ENCODE peak calls at places on chromosomes 11 and 22, in eight cellular contexts. W is stimulated activated CD4-positive, alpha-beta T cell treated with anti-CD3 and anti-CD28 coated beads, Interleukin-2, amount 100 ng/mL, for 48 hours; U is GM23338; O is uterus; X is kidney tubule cell; L is activated CD4-positive, CD25-positive, alpha-beta regulatory T cell treated with anti-CD3 and anti-CD28 coated beads, Interleukin-2, amount 50 U/mL, for 16 hours; D is iris pigment epithelial cell; Z is heart left ventricle. C is an unnamed sample.

GRCh38 chr11:88402192-88402715 is 64.7 kb upstream of the CTSC start:
- DNase-seq in U (no peak), W (no peak), X (peak; percentile 83), O (no peak), D (peak; percentile 94), L (no peak), Z (no peak), C (no peak)

GRCh38 chr11:48129697-48130395 is 86.8 kb upstream of the OR4B1 start:
- DNase-seq in X (peak; percentile 57), O (no peak), U (no peak), W (no peak), Z (no peak), D (peak; percentile 52), L (no peak), C (no peak)

GRCh38 chr11:639324-639977 is 2.4 kb downstream of the DRD4 start:
- DNase-seq in X (no peak), O (no peak), L (no peak), Z (no peak), W (no peak), U (no peak), D (no peak), C (no peak)

GRCh38 chr11:121958978-121959340 is 157.1 kb downstream of the BLID start:
- DNase-seq in D (no peak), X (no peak), W (no peak), O (no peak), L (no peak), U (no peak), Z (no peak), C (no peak)

GRCh38 chr22:17924735-17925727 is 99.3 kb downstream of the MICAL3 start:
- DNase-seq in Z (no peak), L (no peak), O (no peak), W (no peak), D (peak; percentile 27), X (peak; percentile 84), U (no peak), C (no peak)

GRCh38 chr11:8267280-8267679 is 3.6 kb upstream of the LMO1 start:
- DNase-seq in W (no peak), O (no peak), X (no peak), L (no peak), U (no peak), D (no peak), Z (no peak), C (no peak)

GRCh38 chr11:108561535-108561991 is 32.0 kb downstream of the EXPH5 start:
- DNase-seq in L (no peak), Z (no peak), X (peak; percentile 82), W (no peak), U (no peak), D (peak; percentile 64), O (no peak), C (no peak)

GRCh38 chr11:69039501-69039900 is 9.2 kb upstream of the TPCN2 start:
- DNase-seq in L (no peak), Z (no peak), O (no peak), D (no peak), U (no peak), X (no peak), W (no peak), C (no peak)

GRCh38 chr11:12546660-12547059 is 127.6 kb upstream of the TEAD1 start:
- DNase-seq in L (no peak), X (no peak), D (no peak), Z (no peak), O (no peak), W (no peak), U (no peak), C (no peak)

GRCh38 chr22:43829448-43829821 is 17.3 kb upstream of the EFCAB6 start:
- DNase-seq in X (no peak), Z (peak; percentile 48), W (no peak), O (no peak), D (no peak), L (no peak), U (no peak), C (no peak)

GRCh38 chr22:23272371-23272770 is 92.1 kb downstream of the BCR start:
- DNase-seq in L (no peak), X (no peak), D (no peak), W (no peak), O (no peak), Z (no peak), U (no peak), C (no peak)

GRCh38 chr11:14836106-14836492 is 55.9 kb downstream of the CYP2R1 start:
- DNase-seq in W (no peak), X (no peak), L (no peak), Z (no peak), U (no peak), O (no peak), D (no peak), C (no peak)

GRCh38 chr11:113722221-113722620 is 16.1 kb upstream of the TMPRSS5 start:
- DNase-seq in D (no peak), O (no peak), X (no peak), L (no peak), W (no peak), U (no peak), Z (no peak), C (no peak)

GRCh38 chr11:101523193-101523592 is 60.6 kb downstream of the TRPC6 start:
- DNase-seq in L (no peak), Z (no peak), X (no peak), D (no peak), W (no peak), O (no peak), U (no peak), C (no peak)

GRCh38 chr11:88701816-88702215 is 364.0 kb downstream of the GRM5 start:
- DNase-seq in U (no peak), X (no peak), L (no peak), D (no peak), Z (no peak), O (no peak), W (no peak), C (no peak)

GRCh38 chr11:34564807-34565241 is 51.2 kb upstream of the ELF5 start:
- DNase-seq in U (peak; percentile 24), Z (no peak), O (no peak), X (peak; percentile 5), L (no peak), W (no peak), D (no peak), C (no peak)

GRCh38 chr22:25950101-25950500 is 208.1 kb downstream of the MYO18B start:
- DNase-seq in O (no peak), U (no peak), L (no peak), D (no peak), W (no peak), X (no peak), Z (no peak), C (no peak)

GRCh38 chr11:124424384-124424921 is at the start of gene OR8B4:
- DNase-seq in O (no peak), W (no peak), Z (no peak), X (no peak), U (no peak), D (no peak), L (no peak), C (no peak)

GRCh38 chr11:125745979-125746378 is at the start of gene PATE1:
- DNase-seq in X (no peak), W (no peak), U (no peak), L (no peak), O (no peak), D (no peak), Z (no peak), C (no peak)

GRCh38 chr11:33699515-33700424 is 856 bp downstream of the C11orf91 start:
- DNase-seq in U (no peak), O (no peak), Z (peak; percentile 54), D (no peak), W (no peak), L (no peak), X (no peak), C (no peak)

GRCh38 chr22:27397948-27398330 is 403.6 kb downstream of the MN1 start:
- DNase-seq in W (no peak), D (no peak), Z (peak; percentile 59), U (no peak), L (no peak), X (no peak), O (peak; percentile 72), C (no peak)

GRCh38 chr11:65305501-65306268 is 9.0 kb upstream of the CDC42EP2 start:
- DNase-seq in D (peak; percentile 87), O (no peak), X (peak; percentile 33), U (no peak), L (no peak), W (no peak), Z (no peak), C (no peak)

GRCh38 chr11:121503056-121503455 is 50.3 kb upstream of the SORL1-AS1 start:
- DNase-seq in L (no peak), U (no peak), O (no peak), X (no peak), D (no peak), Z (no peak), W (no peak), C (no peak)

GRCh38 chr11:130945945-130946344 is 29.7 kb upstream of the SNX19 start:
- DNase-seq in L (no peak), W (no peak), D (peak; percentile 80), X (peak; percentile 46), O (peak; percentile 64), Z (peak; percentile 79), U (no peak), C (no peak)

GRCh38 chr22:40345271-40345670 is 1.0 kb upstream of the ADSL start:
- DNase-seq in L (no peak), Z (no peak), X (peak; percentile 71), O (no peak), D (peak; percentile 45), W (no peak), U (no peak), C (no peak)

GRCh38 chr22:46195487-46196165 is 45.3 kb downstream of the PPARA start:
- DNase-seq in D (no peak), X (no peak), Z (no peak), L (no peak), O (no peak), W (no peak), U (no peak), C (no peak)